ENCODE peak calls at places on chromosomes 3 and 15, in seven cellular contexts. One of them, this sample, is unnamed.

GRCh38 chr3:23263796-23264195 is 60.7 kb downstream of the UBE2E2 start:
- DNase-seq in GM13976: no peak
- DNase-seq in progenitor cell of endocrine pancreas: no peak
- DNase-seq in cardiac fibroblast: peak; percentile 21
- DNase-seq in HFFc6: peak; percentile 65
- DNase-seq in NCI-H345: no peak
- DNase-seq in activated CD4-positive, CD25-positive, alpha-beta regulatory T cell: no peak
- DNase-seq in this sample: no peak

GRCh38 chr3:127606981-127607595 is 8.9 kb downstream of the MCM2 start:
- DNase-seq in GM13976: no peak
- DNase-seq in progenitor cell of endocrine pancreas: no peak
- DNase-seq in cardiac fibroblast: no peak
- DNase-seq in HFFc6: no peak
- DNase-seq in NCI-H345: no peak
- DNase-seq in activated CD4-positive, CD25-positive, alpha-beta regulatory T cell: no peak
- DNase-seq in this sample: no peak

GRCh38 chr3:134483195-134483890 is 2.4 kb downstream of the ANAPC13 start:
- DNase-seq in GM13976: no peak
- DNase-seq in progenitor cell of endocrine pancreas: no peak
- DNase-seq in cardiac fibroblast: peak; percentile 59
- DNase-seq in HFFc6: peak; percentile 86
- DNase-seq in NCI-H345: no peak
- DNase-seq in activated CD4-positive, CD25-positive, alpha-beta regulatory T cell: no peak
- DNase-seq in this sample: no peak

GRCh38 chr3:149480326-149481017 is 6.0 kb downstream of the TM4SF4 start:
- DNase-seq in GM13976: peak; percentile 83
- DNase-seq in progenitor cell of endocrine pancreas: peak; percentile 61
- DNase-seq in cardiac fibroblast: peak; percentile 92
- DNase-seq in HFFc6: peak; percentile 83
- DNase-seq in NCI-H345: peak; percentile 38
- DNase-seq in activated CD4-positive, CD25-positive, alpha-beta regulatory T cell: no peak
- DNase-seq in this sample: peak; percentile 81

GRCh38 chr3:143247007-143247563 is 127.5 kb downstream of the CHST2 start:
- DNase-seq in GM13976: no peak
- DNase-seq in progenitor cell of endocrine pancreas: no peak
- DNase-seq in cardiac fibroblast: no peak
- DNase-seq in HFFc6: no peak
- DNase-seq in NCI-H345: no peak
- DNase-seq in activated CD4-positive, CD25-positive, alpha-beta regulatory T cell: no peak
- DNase-seq in this sample: no peak

GRCh38 chr15:64151727-64152506 is at the start of gene SNX22:
- DNase-seq in GM13976: peak; percentile 54
- DNase-seq in progenitor cell of endocrine pancreas: peak; percentile 25
- DNase-seq in cardiac fibroblast: no peak
- DNase-seq in HFFc6: no peak
- DNase-seq in NCI-H345: peak; percentile 33
- DNase-seq in activated CD4-positive, CD25-positive, alpha-beta regulatory T cell: no peak
- DNase-seq in this sample: no peak

GRCh38 chr15:72521682-72522081 is 47.6 kb downstream of the ARIH1 start:
- DNase-seq in GM13976: no peak
- DNase-seq in progenitor cell of endocrine pancreas: no peak
- DNase-seq in cardiac fibroblast: peak; percentile 69
- DNase-seq in HFFc6: no peak
- DNase-seq in NCI-H345: no peak
- DNase-seq in activated CD4-positive, CD25-positive, alpha-beta regulatory T cell: no peak
- DNase-seq in this sample: no peak

GRCh38 chr15:71777216-71777943 is 33.0 kb upstream of the NR2E3 start:
- DNase-seq in GM13976: no peak
- DNase-seq in progenitor cell of endocrine pancreas: no peak
- DNase-seq in cardiac fibroblast: no peak
- DNase-seq in HFFc6: no peak
- DNase-seq in NCI-H345: no peak
- DNase-seq in activated CD4-positive, CD25-positive, alpha-beta regulatory T cell: no peak
- DNase-seq in this sample: no peak

GRCh38 chr15:70096215-70096974 is 1.3 kb downstream of the TLE3 start:
- DNase-seq in GM13976: peak; percentile 61
- DNase-seq in progenitor cell of endocrine pancreas: no peak
- DNase-seq in cardiac fibroblast: peak; percentile 45
- DNase-seq in HFFc6: no peak
- DNase-seq in NCI-H345: peak; percentile 33
- DNase-seq in activated CD4-positive, CD25-positive, alpha-beta regulatory T cell: peak; percentile 14
- DNase-seq in this sample: no peak

GRCh38 chr3:120440001-120440703 is 10.6 kb downstream of the FSTL1 start:
- DNase-seq in GM13976: no peak
- DNase-seq in progenitor cell of endocrine pancreas: no peak
- DNase-seq in cardiac fibroblast: no peak
- DNase-seq in HFFc6: peak; percentile 74
- DNase-seq in NCI-H345: no peak
- DNase-seq in activated CD4-positive, CD25-positive, alpha-beta regulatory T cell: no peak
- DNase-seq in this sample: no peak

GRCh38 chr3:48858709-48859108 is 11.0 kb upstream of the PRKAR2A start:
- DNase-seq in GM13976: no peak
- DNase-seq in progenitor cell of endocrine pancreas: no peak
- DNase-seq in cardiac fibroblast: no peak
- DNase-seq in HFFc6: no peak
- DNase-seq in NCI-H345: no peak
- DNase-seq in activated CD4-positive, CD25-positive, alpha-beta regulatory T cell: no peak
- DNase-seq in this sample: no peak

GRCh38 chr3:33089515-33089914 is 7.4 kb downstream of the GLB1 start:
- DNase-seq in GM13976: no peak
- DNase-seq in progenitor cell of endocrine pancreas: no peak
- DNase-seq in cardiac fibroblast: no peak
- DNase-seq in HFFc6: no peak
- DNase-seq in NCI-H345: no peak
- DNase-seq in activated CD4-positive, CD25-positive, alpha-beta regulatory T cell: no peak
- DNase-seq in this sample: no peak

GRCh38 chr3:169501777-169502320 is 161.7 kb downstream of the MECOM start:
- DNase-seq in GM13976: no peak
- DNase-seq in progenitor cell of endocrine pancreas: no peak
- DNase-seq in cardiac fibroblast: no peak
- DNase-seq in HFFc6: no peak
- DNase-seq in NCI-H345: no peak
- DNase-seq in activated CD4-positive, CD25-positive, alpha-beta regulatory T cell: no peak
- DNase-seq in this sample: no peak